ENCODE peak calls at places on chromosomes 7 and 10, in seven cellular contexts. O is astrocyte, C is RWPE1, Y is A673, V is coronary artery, L is A549, Z is PC-3. Q is an unnamed sample.

GRCh38 chr10:34384363-34384762 is 430.7 kb downstream of the PARD3 start:
- DNase-seq in O (no peak), C (no peak), Y (no peak), V (no peak), L (no peak), Z (no peak), Q (no peak)

GRCh38 chr10:50625663-50626062 is 1.9 kb upstream of the SGMS1 start:
- DNase-seq in O (no peak), C (no peak), Y (peak; percentile 19), V (no peak), L (no peak), Z (no peak), Q (no peak)

GRCh38 chr7:16512097-16512496 is 14.5 kb upstream of the LRRC72 start:
- DNase-seq in O (no peak), C (no peak), Y (no peak), V (no peak), L (no peak), Z (no peak), Q (no peak)

GRCh38 chr7:45881759-45882464 is 6.4 kb upstream of the IGFBP1 start:
- DNase-seq in O (peak; percentile 51), C (no peak), Y (no peak), V (peak; percentile 49), L (peak; percentile 70), Z (no peak), Q (no peak)

GRCh38 chr10:22655312-22655973 is 58.9 kb downstream of the PIP4K2A start:
- DNase-seq in O (peak; percentile 50), C (peak; percentile 30), Y (peak; percentile 72), V (no peak), L (peak; percentile 70), Z (peak; percentile 93), Q (no peak)

GRCh38 chr10:62278461-62278910 is 9.8 kb upstream of the RTKN2 start:
- DNase-seq in O (peak; percentile 78), C (no peak), Y (peak; percentile 11), V (no peak), L (no peak), Z (peak; percentile 28), Q (no peak)

GRCh38 chr7:1709900-1710299 is 39.8 kb downstream of the ELFN1 start:
- DNase-seq in O (no peak), C (no peak), Y (no peak), V (no peak), L (peak; percentile 45), Z (peak; percentile 35), Q (no peak)

GRCh38 chr10:18261063-18261462 is 120.8 kb downstream of the CACNB2 start:
- DNase-seq in O (no peak), C (no peak), Y (no peak), V (no peak), L (no peak), Z (no peak), Q (no peak)

GRCh38 chr10:79322616-79323566 is 24.4 kb upstream of the PPIF start:
- DNase-seq in O (peak; percentile 87), C (no peak), Y (no peak), V (no peak), L (no peak), Z (peak; percentile 100), Q (peak; percentile 41)

GRCh38 chr10:3046941-3047621 is 20.3 kb upstream of the PFKP start:
- DNase-seq in O (peak; percentile 37), C (no peak), Y (no peak), V (no peak), L (no peak), Z (no peak), Q (no peak)

GRCh38 chr7:122887198-122887597 is 938 bp upstream of the CADPS2 start:
- DNase-seq in O (peak; percentile 75), C (peak; percentile 3), Y (peak; percentile 81), V (peak; percentile 76), L (peak; percentile 54), Z (peak; percentile 64), Q (peak; percentile 28)

GRCh38 chr10:76968483-76968882 is 669.1 kb downstream of the KCNMA1 start:
- DNase-seq in O (no peak), C (no peak), Y (no peak), V (no peak), L (no peak), Z (peak; percentile 37), Q (no peak)

GRCh38 chr7:98165827-98166667 is 45.2 kb upstream of the BHLHA15 start:
- DNase-seq in O (no peak), C (no peak), Y (peak; percentile 19), V (no peak), L (peak; percentile 46), Z (peak; percentile 60), Q (peak; percentile 67)

GRCh38 chr10:110827410-110827809 is 44.3 kb upstream of the PDCD4 start:
- DNase-seq in O (peak; percentile 55), C (peak; percentile 50), Y (no peak), V (no peak), L (no peak), Z (peak; percentile 64), Q (no peak)

GRCh38 chr7:91344248-91344647 is 80.0 kb downstream of the FZD1 start:
- DNase-seq in O (no peak), C (no peak), Y (no peak), V (no peak), L (no peak), Z (no peak), Q (no peak)

GRCh38 chr7:116395125-116395791 is 104.3 kb upstream of the CAV2 start:
- DNase-seq in O (peak; percentile 97), C (peak; percentile 95), Y (peak; percentile 33), V (no peak), L (peak; percentile 96), Z (peak; percentile 92), Q (no peak)

GRCh38 chr10:79068203-79068561 is 584 bp upstream of the ZMIZ1 start:
- DNase-seq in O (no peak), C (no peak), Y (peak; percentile 28), V (peak; percentile 81), L (no peak), Z (peak; percentile 63), Q (peak; percentile 52)

GRCh38 chr10:34996843-34997242 is 93.3 kb downstream of the CUL2 start:
- DNase-seq in O (peak; percentile 6), C (no peak), Y (peak; percentile 33), V (no peak), L (no peak), Z (no peak), Q (no peak)

GRCh38 chr7:75951506-75951905 is 36.6 kb downstream of the POR start:
- DNase-seq in O (no peak), C (no peak), Y (peak; percentile 40), V (no peak), L (peak; percentile 44), Z (peak; percentile 16), Q (no peak)

GRCh38 chr7:45957721-45958120 is 36.6 kb upstream of the IGFBP3 start:
- DNase-seq in O (no peak), C (no peak), Y (no peak), V (no peak), L (no peak), Z (no peak), Q (no peak)

GRCh38 chr7:149209518-149210269 is 14.3 kb downstream of the ZNF282 start:
- DNase-seq in O (peak; percentile 49), C (peak; percentile 30), Y (peak; percentile 77), V (no peak), L (peak; percentile 74), Z (peak; percentile 77), Q (peak; percentile 80)

GRCh38 chr10:3807221-3807927 is 22.4 kb upstream of the KLF6 start:
- DNase-seq in O (no peak), C (no peak), Y (no peak), V (no peak), L (no peak), Z (no peak), Q (no peak)

GRCh38 chr7:142153400-142153799 is 41.9 kb downstream of the MGAM2 start:
- DNase-seq in O (no peak), C (no peak), Y (no peak), V (no peak), L (peak; percentile 47), Z (peak; percentile 44), Q (no peak)

DNA sequence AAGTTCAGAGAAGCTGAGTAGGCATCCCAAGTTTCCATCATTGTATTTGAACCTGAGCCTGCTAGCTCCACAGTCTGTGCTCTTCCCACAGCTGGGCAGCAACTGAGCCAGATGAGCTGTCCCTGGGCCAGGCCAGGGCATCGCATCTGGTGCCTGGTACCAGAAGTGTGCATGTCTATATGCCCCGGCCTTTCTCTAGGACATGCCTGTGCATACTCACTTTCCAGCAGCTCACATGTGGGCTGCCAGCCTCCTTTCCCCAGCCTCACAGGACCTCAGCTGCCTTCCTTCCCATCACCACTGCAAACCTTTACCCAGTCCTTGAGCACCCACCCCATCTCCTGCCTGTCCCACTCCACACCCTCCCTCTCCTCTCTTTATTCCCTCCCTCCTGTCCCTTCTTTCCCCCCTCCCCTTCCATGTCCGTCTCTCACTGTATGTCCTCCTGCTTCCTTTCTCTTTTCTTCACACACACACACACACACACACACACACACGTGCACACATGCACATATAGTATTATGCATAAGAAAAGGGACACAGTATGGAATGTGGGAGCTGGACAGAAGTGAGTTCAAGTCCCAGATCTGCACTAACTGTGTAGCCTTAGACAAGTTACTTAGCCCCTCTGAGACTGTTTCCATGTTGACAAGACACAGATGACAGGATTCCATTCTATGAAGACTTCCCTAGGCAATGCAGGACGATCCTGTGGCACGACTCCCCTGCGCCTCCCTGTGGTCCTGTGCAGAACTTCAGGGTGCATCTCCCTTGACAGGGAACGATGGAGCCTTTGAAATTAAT is 10.9 kb downstream of the CDHR1 start:
- DNase-seq in O (no peak), C (peak; percentile 76), Y (peak; percentile 71), V (no peak), L (peak; percentile 61), Z (peak; percentile 58), Q (peak; percentile 79)
- TF ChIP-seq CTCF in O (peak; percentile 75), C (peak; percentile 90), Y (peak; percentile 89), V (no peak), L (peak; percentile 52), Z (peak; percentile 69), Q (peak; percentile 95)

GRCh38 chr7:137956591-137956990 is 45.3 kb downstream of the CREB3L2 start:
- DNase-seq in O (no peak), C (no peak), Y (no peak), V (no peak), L (no peak), Z (no peak), Q (no peak)

GRCh38 chr7:137953692-137954470 is 48.0 kb downstream of the CREB3L2 start:
- DNase-seq in O (peak; percentile 82), C (peak; percentile 34), Y (peak; percentile 17), V (no peak), L (peak; percentile 90), Z (peak; percentile 75), Q (no peak)

GRCh38 chr7:137956183-137956582 is 45.7 kb downstream of the CREB3L2 start:
- DNase-seq in O (no peak), C (no peak), Y (no peak), V (no peak), L (no peak), Z (no peak), Q (no peak)

GRCh38 chr7:137953043-137953691 is 48.7 kb downstream of the CREB3L2 start:
- DNase-seq in O (peak; percentile 95), C (no peak), Y (peak; percentile 33), V (no peak), L (no peak), Z (no peak), Q (no peak)

GRCh38 chr7:137954614-137955013 is 47.3 kb downstream of the CREB3L2 start:
- DNase-seq in O (no peak), C (no peak), Y (no peak), V (no peak), L (no peak), Z (no peak), Q (no peak)
- TF ChIP-seq CTCF in O (no peak), C (no peak), Y (no peak), V (no peak), L (no peak), Z (no peak), Q (no peak)

GRCh38 chr7:105723582-105723981 is 142.3 kb upstream of the EFCAB10 start:
- DNase-seq in O (no peak), C (no peak), Y (no peak), V (no peak), L (no peak), Z (no peak), Q (no peak)
- TF ChIP-seq CTCF in O (no peak), C (no peak), Y (no peak), V (no peak), L (no peak), Z (no peak), Q (no peak)

GRCh38 chr7:92778972-92779371 is 57.4 kb downstream of the CDK6 start:
- DNase-seq in O (peak; percentile 70), C (no peak), Y (no peak), V (no peak), L (peak; percentile 66), Z (no peak), Q (no peak)
- TF ChIP-seq CTCF in O (no peak), C (no peak), Y (no peak), V (no peak), L (peak; percentile 20), Z (no peak), Q (no peak)

Q was measured in GM13976.